ENCODE peak calls at places on chromosome 15, in four cellular contexts. L is stimulated activated CD4-positive, alpha-beta T cell treated with anti-CD3 and anti-CD28 coated beads, Interleukin-1b, Interleukin-23, amount 100 ng/mL, for 1 hour; Q is heart right ventricle; O is activated CD4-positive, alpha-beta T cell treated with anti-CD3 and anti-CD28 coated beads, Interleukin-2, amount 50 U/mL, for 1 hour. E is an unnamed sample.

GRCh38 chr15:80234883-80235282 is 17.1 kb downstream of the CTXND1 start:
- DNase-seq in O (peak), L (peak), Q (no peak), E (no peak)

GRCh38 chr15:78680416-78681068 is 39.5 kb upstream of the CHRNB4 start:
- DNase-seq in O (no peak), L (no peak), Q (no peak), E (no peak)

GRCh38 chr15:38746211-38746610 is 181.6 kb upstream of the RASGRP1 start:
- DNase-seq in Q (no peak), L (no peak), O (no peak), E (no peak)

GRCh38 chr15:67917037-67917436 is 77.2 kb upstream of the RNU6-1 start:
- DNase-seq in O (no peak), Q (peak), L (no peak), E (no peak)

GRCh38 chr15:94004697-94005096 is 226.7 kb upstream of the MCTP2 start:
- DNase-seq in Q (peak), L (no peak), O (no peak), E (no peak)

GRCh38 chr15:67879440-67880129 is 39.7 kb upstream of the RNU6-1 start:
- DNase-seq in L (no peak), O (no peak), Q (no peak), E (no peak)

GRCh38 chr15:75785771-75786563 is 57.3 kb upstream of the UBE2Q2 start:
- DNase-seq in Q (no peak), L (no peak), O (no peak), E (no peak)

GRCh38 chr15:33780011-33780768 is 188.1 kb upstream of the CHRM5 start:
- DNase-seq in O (no peak), Q (no peak), L (no peak), E (no peak)